ENCODE peak calls at places on chromosomes 16 and 17, in four cellular contexts. V is PC-3, Y is SK-N-SH, E is psoas muscle. F is an unnamed sample.

GRCh38 chr17:76053230-76054111 is 18.8 kb downstream of the SRP68 start:
- DNase-seq in E (no peak), V (peak; percentile 75), Y (no peak), F (no peak)

GRCh38 chr17:36920032-36921000 is 17.0 kb upstream of the LHX1 start:
- DNase-seq in V (peak; percentile 65), Y (no peak), E (no peak), F (no peak)

GRCh38 chr16:56424791-56425438 is 430 bp downstream of the AMFR start:
- DNase-seq in E (peak; percentile 73), Y (peak; percentile 77), V (no peak), F (no peak)

GRCh38 chr16:56514845-56515244 is 5.0 kb downstream of the BBS2 start:
- DNase-seq in Y (no peak), V (peak; percentile 44), E (no peak), F (no peak)

GRCh38 chr16:15970743-15971434 is 21.5 kb downstream of the ABCC1 start:
- DNase-seq in E (no peak), V (no peak), Y (no peak), F (no peak)

GRCh38 chr17:61250335-61250890 is 149.2 kb upstream of the TBX2 start:
- DNase-seq in V (peak; percentile 30), Y (no peak), E (no peak), F (no peak)

GRCh38 chr17:1275962-1276736 is 3.3 kb upstream of the TRARG1 start:
- DNase-seq in V (peak; percentile 50), E (peak; percentile 80), Y (peak; percentile 90), F (peak; percentile 46)

GRCh38 chr17:59330314-59330942 is 1.0 kb upstream of the YPEL2 start:
- DNase-seq in V (peak; percentile 24), Y (no peak), E (peak; percentile 58), F (peak; percentile 93)

GRCh38 chr16:68265078-68265925 is 976 bp downstream of the SLC7A6 start:
- DNase-seq in Y (peak; percentile 56), V (peak; percentile 80), E (peak; percentile 91), F (peak; percentile 87)

GRCh38 chr17:64412944-64413381 is 22.3 kb upstream of the PECAM1 start:
- DNase-seq in E (no peak), V (no peak), Y (no peak), F (no peak)

GRCh38 chr16:83995756-83996155 is 27.7 kb downstream of the NECAB2 start:
- DNase-seq in E (no peak), V (no peak), Y (no peak), F (peak; percentile 45)

GRCh38 chr16:13351222-13351621 is 449.8 kb downstream of the SHISA9 start:
- DNase-seq in V (no peak), Y (no peak), E (no peak), F (no peak)

GRCh38 chr16:50166511-50167500 is 13.7 kb downstream of the TENT4B start:
- DNase-seq in V (peak; percentile 21), E (no peak), Y (no peak), F (peak; percentile 38)

GRCh38 chr17:82121660-82122629 is 23.9 kb upstream of the FASN start:
- DNase-seq in E (no peak), Y (peak; percentile 55), V (no peak), F (no peak)

GRCh38 chr17:81821603-81822311 is 11.3 kb downstream of the MCRIP1 start:
- DNase-seq in V (peak; percentile 69), Y (peak; percentile 82), E (peak; percentile 95), F (peak; percentile 98)

GRCh38 chr17:50696365-50696879 is 11.3 kb downstream of the ANKRD40 start:
- DNase-seq in E (no peak), Y (no peak), V (no peak), F (no peak)

GRCh38 chr16:89723279-89724250 is 2.2 kb downstream of the ZNF276 start:
- DNase-seq in E (peak; percentile 73), V (no peak), Y (peak; percentile 54), F (peak; percentile 66)

GRCh38 chr16:49593423-49594040 is 219.9 kb downstream of the C16orf78 start:
- DNase-seq in E (no peak), Y (no peak), V (no peak), F (no peak)

GRCh38 chr16:31265329-31266245 is 5.8 kb downstream of the ITGAM start:
- DNase-seq in V (peak; percentile 46), E (no peak), Y (no peak), F (no peak)

GRCh38 chr17:59652119-59652518 is 32.4 kb downstream of the CLTC start:
- DNase-seq in V (peak; percentile 64), Y (no peak), E (no peak), F (no peak)

GRCh38 chr17:3852561-3852960 is 6.5 kb upstream of the NCBP3 start:
- DNase-seq in E (no peak), Y (no peak), V (no peak), F (no peak)

GRCh38 chr17:9874722-9875121 is 30.3 kb downstream of the RCVRN start:
- DNase-seq in E (no peak), V (no peak), Y (no peak), F (no peak)

GRCh38 chr16:23679274-23679985 is 741 bp downstream of the PLK1 start:
- DNase-seq in V (peak; percentile 37), Y (peak; percentile 71), E (no peak), F (peak; percentile 66)

GRCh38 chr17:79465011-79466006 is 145.5 kb downstream of the RBFOX3 start:
- DNase-seq in Y (peak; percentile 61), E (peak; percentile 8), V (no peak), F (no peak)

GRCh38 chr16:57089406-57089805 is 3.0 kb upstream of the CPNE2 start:
- DNase-seq in E (no peak), Y (no peak), V (no peak), F (no peak)

GRCh38 chr17:33778505-33779398 is 476.3 kb upstream of the CCL2 start:
- DNase-seq in Y (peak; percentile 57), E (no peak), V (peak; percentile 49), F (peak; percentile 36)

GRCh38 chr17:70076831-70077230 is 1.8 kb downstream of the KCNJ16 start:
- DNase-seq in V (no peak), Y (no peak), E (no peak), F (no peak)

GRCh38 chr16:81237282-81237681 is 1.2 kb upstream of the BCO1 start:
- DNase-seq in Y (no peak), E (peak; percentile 85), V (peak; percentile 29), F (peak; percentile 68)
- H3K27ac ChIP-seq in Y (no peak overlapping the region), E (peak overlapping the region; percentile 65), V (no peak overlapping the region), F (peak overlapping the region; percentile 56)

GRCh38 chr17:80649672-80650338 is 105.2 kb downstream of the RPTOR start:
- DNase-seq in V (peak; percentile 64), Y (peak; percentile 79), E (peak; percentile 80), F (no peak)

GRCh38 chr17:80645706-80646325 is 101.2 kb downstream of the RPTOR start:
- DNase-seq in E (no peak), Y (peak; percentile 82), V (peak; percentile 27), F (no peak)

GRCh38 chr17:80649200-80649644 is 104.6 kb downstream of the RPTOR start:
- DNase-seq in E (peak; percentile 93), Y (no peak), V (peak; percentile 17), F (no peak)

GRCh38 chr17:80646328-80646727 is 101.7 kb downstream of the RPTOR start:
- DNase-seq in V (no peak), Y (no peak), E (no peak), F (no peak)

GRCh38 chr17:80647746-80648145 is 103.1 kb downstream of the RPTOR start:
- DNase-seq in V (peak; percentile 79), E (no peak), Y (no peak), F (no peak)
- H3K4me3 ChIP-seq in V (no peak overlapping the region), E (no peak overlapping the region), Y (no peak overlapping the region), F (no peak overlapping the region)

GRCh38 chr16:29744541-29745101 is 1.2 kb downstream of the C16orf54 start:
- DNase-seq in V (no peak), E (no peak), Y (no peak), F (no peak)
- H3K27ac ChIP-seq in V (no peak overlapping the region), E (no peak overlapping the region), Y (no peak overlapping the region), F (peak overlapping the region; percentile 33)

DNA sequence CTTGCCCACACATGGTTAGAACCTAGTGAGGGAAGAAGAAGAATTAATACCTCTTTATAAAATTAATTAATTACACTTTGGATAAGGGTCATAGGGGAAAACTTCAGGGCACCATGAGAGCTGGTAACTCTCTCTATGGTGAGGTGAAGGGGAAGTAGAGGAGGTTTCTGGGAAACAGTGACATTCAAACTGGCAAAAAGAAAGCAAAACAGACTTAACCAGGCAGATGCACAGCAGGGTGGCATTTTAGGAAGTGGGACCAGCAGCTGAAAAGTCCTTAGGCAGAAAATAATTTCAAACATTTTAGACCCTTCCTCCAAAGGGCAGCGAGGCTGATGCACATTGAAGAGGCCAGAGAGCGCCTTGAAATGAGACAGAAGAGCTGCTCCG is 157.8 kb downstream of the CDH13 start:
- DNase-seq in E (no peak), V (no peak), Y (no peak), F (no peak)
- H3K4me3 ChIP-seq in E (no peak overlapping the region), V (no peak overlapping the region), Y (no peak overlapping the region), F (no peak overlapping the region)

GRCh38 chr17:6941989-6942388 is 53.9 kb upstream of the ALOX12 start:
- DNase-seq in V (no peak), Y (no peak), E (no peak), F (no peak)

GRCh38 chr17:6938637-6939036 is 57.2 kb upstream of the ALOX12 start:
- DNase-seq in E (no peak), V (no peak), Y (no peak), F (no peak)

GRCh38 chr17:6930754-6931153 is 65.1 kb upstream of the ALOX12 start:
- DNase-seq in E (no peak), V (no peak), Y (no peak), F (no peak)

GRCh38 chr17:6940186-6940649 is 55.6 kb upstream of the ALOX12 start:
- DNase-seq in Y (peak; percentile 8), E (no peak), V (no peak), F (peak; percentile 3)

DNA sequence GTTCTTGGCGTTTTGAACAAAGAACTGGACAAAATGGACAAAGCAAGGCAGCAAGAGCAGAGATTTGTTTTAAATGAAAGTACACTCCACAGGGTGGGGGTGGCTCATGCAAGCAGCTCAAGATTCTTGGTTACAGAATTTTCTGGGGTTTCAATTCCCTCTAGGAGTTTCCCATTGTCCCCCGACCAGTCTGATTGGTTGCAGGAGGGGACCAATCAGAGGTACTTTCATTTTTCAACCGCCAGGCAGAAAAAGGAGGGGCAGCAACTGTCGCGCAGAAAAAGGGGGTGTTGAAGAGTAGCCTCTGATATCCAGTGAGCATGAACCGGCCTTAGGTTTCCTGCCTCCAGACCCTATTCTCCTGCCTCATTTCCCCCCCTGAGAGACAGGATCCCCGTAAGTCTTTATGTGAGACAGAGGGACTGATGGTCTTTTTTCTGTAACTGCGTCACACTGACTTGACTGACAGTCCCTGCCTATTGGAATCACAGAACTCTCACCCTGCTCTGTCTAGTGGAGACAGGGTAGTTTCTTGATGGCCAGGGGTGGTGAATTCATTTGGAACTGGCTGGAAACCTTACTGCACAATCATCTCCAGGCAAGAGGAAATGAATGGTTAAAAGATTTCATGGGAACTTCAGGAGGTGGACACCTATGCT is 59.4 kb upstream of the ALOX12 start:
- DNase-seq in E (no peak), Y (peak; percentile 33), V (no peak), F (peak; percentile 24)
- H3K27ac ChIP-seq in E (peak overlapping the region; percentile 64), Y (peak overlapping the region; percentile 24), V (no peak overlapping the region), F (peak overlapping the region; percentile 80)

GRCh38 chr16:47458331-47458730 is 2.5 kb downstream of the ITFG1 start:
- DNase-seq in Y (no peak), E (no peak), V (no peak), F (no peak)
- H3K4me3 ChIP-seq in Y (no peak overlapping the region), E (no peak overlapping the region), V (no peak overlapping the region), F (no peak overlapping the region)

GRCh38 chr16:1435921-1436697 is 5.2 kb downstream of the PERCC1 start:
- DNase-seq in Y (no peak), E (no peak), V (no peak), F (no peak)
- H3K27ac ChIP-seq in Y (no peak overlapping the region), E (no peak overlapping the region), V (no peak overlapping the region), F (no peak overlapping the region)

GRCh38 chr17:31877911-31878702 is 19.1 kb upstream of the COPRS start:
- DNase-seq in V (no peak), Y (no peak), E (no peak), F (no peak)
- H3K4me3 ChIP-seq in V (no peak overlapping the region), Y (no peak overlapping the region), E (no peak overlapping the region), F (no peak overlapping the region)

F was measured in small intestine.